ENCODE peak calls at places on chromosomes 13 and 19, in six cellular contexts. L is thoracic aorta, Q is OCI-LY7, B is neuronal stem cell, T is psoas muscle, O is WERI-Rb-1. F is an unnamed sample.

GRCh38 chr19:4130635-4131438 is 6.9 kb upstream of the MAP2K2 start:
- DNase-seq in L (no peak), Q (no peak), B (no peak), T (no peak), O (no peak), F (peak; percentile 26)

GRCh38 chr19:41546386-41546789 is 29.6 kb upstream of the CEACAM21 start:
- DNase-seq in L (no peak), Q (peak; percentile 83), B (no peak), T (no peak), O (no peak), F (no peak)

GRCh38 chr13:19597523-19597922 is 35.9 kb upstream of the MPHOSPH8 start:
- DNase-seq in L (no peak), Q (no peak), B (no peak), T (no peak), O (no peak), F (no peak)

GRCh38 chr19:6210721-6211600 is 68.8 kb downstream of the MLLT1 start:
- DNase-seq in L (no peak), Q (no peak), B (no peak), T (no peak), O (no peak), F (peak; percentile 58)

GRCh38 chr19:45250832-45251451 is at the start of gene MARK4:
- DNase-seq in L (no peak), Q (peak; percentile 76), B (peak; percentile 55), T (peak; percentile 64), O (peak; percentile 58), F (peak; percentile 99)

GRCh38 chr19:6580313-6580712 is 10.6 kb downstream of the CD70 start:
- DNase-seq in L (no peak), Q (no peak), B (no peak), T (no peak), O (no peak), F (no peak)

GRCh38 chr13:96460571-96460970 is 370.7 kb downstream of the HS6ST3 start:
- DNase-seq in L (no peak), Q (no peak), B (no peak), T (no peak), O (no peak), F (no peak)

GRCh38 chr19:40921005-40921897 is 39.2 kb upstream of the CYP2A7 start:
- DNase-seq in L (no peak), Q (no peak), B (no peak), T (no peak), O (no peak), F (no peak)

GRCh38 chr19:35673121-35673804 is 6.9 kb downstream of the UPK1A start:
- DNase-seq in L (no peak), Q (no peak), B (no peak), T (peak; percentile 34), O (no peak), F (peak; percentile 93)

GRCh38 chr13:34156841-34157365 is 339.0 kb downstream of the RFC3 start:
- DNase-seq in L (peak; percentile 66), Q (no peak), B (no peak), T (peak; percentile 44), O (peak; percentile 71), F (no peak)

GRCh38 chr19:36140289-36141038 is 598 bp downstream of the CAPNS1 start:
- DNase-seq in L (no peak), Q (peak; percentile 82), B (peak; percentile 36), T (peak; percentile 35), O (peak; percentile 71), F (peak; percentile 93)

GRCh38 chr13:97109256-97109655 is 112.9 kb upstream of the MBNL2 start:
- DNase-seq in L (no peak), Q (no peak), B (no peak), T (no peak), O (no peak), F (no peak)

GRCh38 chr13:46756977-46757376 is 40.0 kb downstream of the ESD start:
- DNase-seq in L (no peak), Q (no peak), B (no peak), T (no peak), O (no peak), F (no peak)

GRCh38 chr19:54561840-54562239 is 11.8 kb upstream of the LILRA2 start:
- DNase-seq in L (no peak), Q (no peak), B (no peak), T (no peak), O (no peak), F (no peak)

GRCh38 chr19:38264486-38265212 is at the start of gene SPINT2:
- DNase-seq in L (no peak), Q (peak; percentile 87), B (peak; percentile 65), T (no peak), O (no peak), F (peak; percentile 96)

GRCh38 chr13:100403675-100404074 is 184.9 kb downstream of the GGACT start:
- DNase-seq in L (no peak), Q (no peak), B (no peak), T (no peak), O (no peak), F (no peak)

GRCh38 chr19:46461537-46461936 is 9.8 kb downstream of the PNMA8A start:
- DNase-seq in L (no peak), Q (no peak), B (no peak), T (no peak), O (no peak), F (no peak)

GRCh38 chr13:39016789-39017188 is 21.1 kb downstream of the PROSER1 start:
- DNase-seq in L (no peak), Q (peak; percentile 34), B (peak; percentile 42), T (no peak), O (peak; percentile 17), F (peak; percentile 17)

GRCh38 chr13:110213461-110214074 is 93.4 kb downstream of the COL4A1 start:
- DNase-seq in L (no peak), Q (no peak), B (no peak), T (no peak), O (no peak), F (no peak)

GRCh38 chr19:41540041-41540695 is 35.8 kb upstream of the CEACAM21 start:
- DNase-seq in L (no peak), Q (no peak), B (no peak), T (no peak), O (no peak), F (no peak)

GRCh38 chr13:46926856-46927625 is 30.2 kb upstream of the HTR2A start:
- DNase-seq in L (no peak), Q (no peak), B (no peak), T (no peak), O (no peak), F (no peak)

GRCh38 chr13:46388846-46389245 is 1.8 kb upstream of the RUBCNL start:
- DNase-seq in L (no peak), Q (peak; percentile 42), B (no peak), T (no peak), O (no peak), F (no peak)

GRCh38 chr13:25881946-25882574 is 169.8 kb downstream of the SHISA2 start:
- DNase-seq in L (no peak), Q (no peak), B (peak; percentile 63), T (no peak), O (peak; percentile 68), F (peak; percentile 41)

GRCh38 chr19:12913011-12913561 is 6.0 kb downstream of the SYCE2 start:
- DNase-seq in L (no peak), Q (no peak), B (no peak), T (peak; percentile 65), O (peak; percentile 95), F (peak; percentile 86)

GRCh38 chr13:76937416-76937815 is 10.9 kb upstream of the ACOD1 start:
- DNase-seq in L (no peak), Q (no peak), B (no peak), T (no peak), O (no peak), F (no peak)

GRCh38 chr13:20579193-20579592 is 12.2 kb downstream of the IFT88 start:
- DNase-seq in L (no peak), Q (no peak), B (no peak), T (no peak), O (no peak), F (no peak)

GRCh38 chr13:39263033-39263432 is 224.8 kb downstream of the NHLRC3 start:
- DNase-seq in L (no peak), Q (peak; percentile 44), B (peak; percentile 31), T (peak; percentile 13), O (peak; percentile 42), F (peak; percentile 56)

GRCh38 chr19:8322638-8322997 is 1.3 kb downstream of the RPS28 start:
- DNase-seq in L (no peak), Q (no peak), B (no peak), T (no peak), O (no peak), F (no peak)

GRCh38 chr19:8320564-8321066 is 560 bp downstream of the NDUFA7 start:
- DNase-seq in L (no peak), Q (peak; percentile 31), B (no peak), T (no peak), O (no peak), F (peak; percentile 37)

GRCh38 chr19:8321067-8321759 is at the start of the genes NDUFA7 and RPS28:
- DNase-seq in L (peak; percentile 80), Q (peak; percentile 98), B (peak; percentile 97), T (peak; percentile 96), O (peak; percentile 96), F (peak; percentile 97)

GRCh38 chr19:8321760-8322637 is 703 bp downstream of the RPS28 start:
- DNase-seq in L (no peak), Q (peak; percentile 22), B (no peak), T (no peak), O (no peak), F (no peak)

DNA sequence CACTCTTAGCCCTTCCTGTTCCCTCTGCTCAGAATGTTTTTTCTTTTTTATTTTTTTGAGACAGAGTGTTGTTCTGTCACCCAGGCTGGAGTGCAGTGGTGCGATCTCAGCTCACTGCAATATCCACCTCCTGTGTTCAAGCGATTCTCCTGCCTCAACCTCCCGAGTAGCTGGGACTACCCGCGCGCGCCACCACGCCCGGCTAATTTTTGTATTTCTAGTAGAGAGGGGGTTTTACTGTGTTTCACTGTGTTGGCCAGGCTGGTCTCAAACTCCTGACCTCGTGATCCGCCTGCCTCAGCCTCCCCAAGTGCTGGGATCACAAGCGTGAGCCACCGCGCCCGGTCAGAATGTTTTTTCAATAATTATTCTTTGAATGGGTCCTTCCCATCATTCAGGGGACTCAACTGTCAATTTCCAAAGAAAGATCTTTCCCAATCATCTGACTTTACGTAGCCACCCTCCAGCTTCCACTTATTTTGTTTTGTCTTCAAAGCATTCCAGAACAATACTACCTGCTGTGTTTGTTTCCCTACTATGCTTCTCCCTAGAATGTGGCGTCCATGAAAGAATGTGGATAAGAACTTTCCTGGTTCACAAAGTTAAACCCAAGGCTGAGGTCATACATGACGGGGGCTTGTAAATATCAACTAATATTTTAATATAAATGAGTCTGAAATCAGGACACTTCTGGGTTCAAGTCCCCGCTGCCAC is 1.2 kb downstream of the NDUFA7 start:
- DNase-seq in L (no peak), Q (no peak), B (no peak), T (peak; percentile 2), O (no peak), F (peak; percentile 63)
- H3K4me3 ChIP-seq in L (peak overlapping the region; percentile 91), Q (peak overlapping the region; percentile 100), B (peak overlapping the region; percentile 89), T (peak overlapping the region; percentile 99), O (peak overlapping the region; percentile 71), F (peak overlapping the region; percentile 97)

GRCh38 chr19:34368338-34368737 is 3.3 kb downstream of the GPI start:
- DNase-seq in L (no peak), Q (no peak), B (no peak), T (no peak), O (no peak), F (no peak)
- H3K36me3 ChIP-seq in L (peaks cover 28% of the 10 kb centered on the region), Q (peaks cover 65% of the 10 kb centered on the region), B (peaks cover 56% of the 10 kb centered on the region), T (peaks cover 67% of the 10 kb centered on the region), O (peaks cover 54% of the 10 kb centered on the region), F (peaks cover 30% of the 10 kb centered on the region)

GRCh38 chr13:30510811-30511371 is 45.2 kb upstream of the HMGB1 start:
- DNase-seq in L (no peak), Q (no peak), B (no peak), T (no peak), O (no peak), F (no peak)

GRCh38 chr13:30510091-30510490 is 44.4 kb upstream of the HMGB1 start:
- DNase-seq in L (no peak), Q (no peak), B (no peak), T (no peak), O (no peak), F (no peak)
- H3K4me3 ChIP-seq in L (no peak overlapping the region), Q (no peak overlapping the region), B (no peak overlapping the region), T (no peak overlapping the region), O (no peak overlapping the region), F (no peak overlapping the region)

GRCh38 chr19:3117746-3118145 is 18.1 kb upstream of the GNA15 start:
- DNase-seq in L (no peak), Q (no peak), B (no peak), T (peak; percentile 12), O (no peak), F (no peak)
- H3K36me3 ChIP-seq in L (peaks cover 37% of the 10 kb centered on the region), Q (no peaks in the 10 kb centered on the region), B (peaks cover 13% of the 10 kb centered on the region), T (peaks cover 68% of the 10 kb centered on the region), O (peaks cover 34% of the 10 kb centered on the region), F (no peaks in the 10 kb centered on the region)